ENCODE peak calls at places on chromosomes 13 and 19, in seven cellular contexts. One of them, this sample, is unnamed.

GRCh38 chr19:17775245-17775927 is 19.6 kb upstream of the B3GNT3 start:
- DNase-seq in IMR-90: peak
- DNase-seq in esophagus squamous epithelium: no peak
- DNase-seq in upper lobe of left lung: no peak
- DNase-seq in thyroid gland: no peak
- DNase-seq in right lobe of liver: no peak
- DNase-seq in transverse colon: peak
- DNase-seq in this sample: no peak

GRCh38 chr19:49801966-49802661 is 11.0 kb downstream of the FUZ start:
- DNase-seq in esophagus squamous epithelium: no peak
- DNase-seq in thyroid gland: peak
- DNase-seq in right lobe of liver: peak
- DNase-seq in upper lobe of left lung: peak
- DNase-seq in IMR-90: peak
- DNase-seq in transverse colon: peak
- DNase-seq in this sample: no peak

GRCh38 chr13:108034909-108035308 is 180.4 kb downstream of the LIG4 start:
- DNase-seq in upper lobe of left lung: no peak
- DNase-seq in IMR-90: no peak
- DNase-seq in right lobe of liver: no peak
- DNase-seq in transverse colon: no peak
- DNase-seq in esophagus squamous epithelium: no peak
- DNase-seq in thyroid gland: no peak
- DNase-seq in this sample: no peak

GRCh38 chr13:41700790-41701310 is 243.5 kb downstream of the RGCC start:
- DNase-seq in esophagus squamous epithelium: no peak
- DNase-seq in thyroid gland: peak
- DNase-seq in upper lobe of left lung: no peak
- DNase-seq in IMR-90: peak
- DNase-seq in right lobe of liver: no peak
- DNase-seq in transverse colon: no peak
- DNase-seq in this sample: no peak

GRCh38 chr13:37618554-37618953 is 20.0 kb upstream of the POSTN start:
- DNase-seq in esophagus squamous epithelium: no peak
- DNase-seq in transverse colon: no peak
- DNase-seq in right lobe of liver: no peak
- DNase-seq in thyroid gland: no peak
- DNase-seq in IMR-90: peak
- DNase-seq in upper lobe of left lung: no peak
- DNase-seq in this sample: no peak

GRCh38 chr19:5957132-5957531 is 20.8 kb downstream of the RANBP3 start:
- DNase-seq in transverse colon: no peak
- DNase-seq in right lobe of liver: no peak
- DNase-seq in upper lobe of left lung: no peak
- DNase-seq in esophagus squamous epithelium: no peak
- DNase-seq in thyroid gland: no peak
- DNase-seq in IMR-90: peak
- DNase-seq in this sample: peak

GRCh38 chr19:33515921-33516320 is 5.7 kb downstream of the PEPD start:
- DNase-seq in right lobe of liver: no peak
- DNase-seq in transverse colon: no peak
- DNase-seq in upper lobe of left lung: no peak
- DNase-seq in thyroid gland: no peak
- DNase-seq in esophagus squamous epithelium: no peak
- DNase-seq in IMR-90: no peak
- DNase-seq in this sample: no peak

GRCh38 chr13:50033696-50034095 is 18.5 kb downstream of the KCNRG start:
- DNase-seq in esophagus squamous epithelium: no peak
- DNase-seq in IMR-90: peak
- DNase-seq in transverse colon: no peak
- DNase-seq in thyroid gland: no peak
- DNase-seq in upper lobe of left lung: no peak
- DNase-seq in right lobe of liver: no peak
- DNase-seq in this sample: no peak

GRCh38 chr13:100540621-100541020 is 48.0 kb downstream of the GGACT start:
- DNase-seq in thyroid gland: no peak
- DNase-seq in esophagus squamous epithelium: no peak
- DNase-seq in transverse colon: no peak
- DNase-seq in upper lobe of left lung: no peak
- DNase-seq in IMR-90: peak
- DNase-seq in right lobe of liver: no peak
- DNase-seq in this sample: no peak

GRCh38 chr19:55146648-55147218 is 2.3 kb downstream of the TNNT1 start:
- DNase-seq in thyroid gland: no peak
- DNase-seq in right lobe of liver: no peak
- DNase-seq in transverse colon: no peak
- DNase-seq in esophagus squamous epithelium: no peak
- DNase-seq in upper lobe of left lung: peak
- DNase-seq in IMR-90: no peak
- DNase-seq in this sample: peak

GRCh38 chr19:10069046-10069445 is 17.1 kb upstream of the SHFL start:
- DNase-seq in transverse colon: no peak
- DNase-seq in upper lobe of left lung: no peak
- DNase-seq in esophagus squamous epithelium: no peak
- DNase-seq in IMR-90: peak
- DNase-seq in right lobe of liver: no peak
- DNase-seq in thyroid gland: no peak
- DNase-seq in this sample: no peak

GRCh38 chr13:72290962-72291681 is 424.1 kb upstream of the DACH1 start:
- DNase-seq in thyroid gland: no peak
- DNase-seq in right lobe of liver: no peak
- DNase-seq in upper lobe of left lung: no peak
- DNase-seq in IMR-90: no peak
- DNase-seq in esophagus squamous epithelium: no peak
- DNase-seq in transverse colon: no peak
- DNase-seq in this sample: peak

GRCh38 chr13:107395927-107396757 is 819.2 kb downstream of the LIG4 start:
- DNase-seq in thyroid gland: no peak
- DNase-seq in upper lobe of left lung: no peak
- DNase-seq in esophagus squamous epithelium: no peak
- DNase-seq in transverse colon: no peak
- DNase-seq in IMR-90: no peak
- DNase-seq in right lobe of liver: no peak
- DNase-seq in this sample: no peak

GRCh38 chr19:7947939-7948338 is 4.5 kb upstream of the TIMM44 start:
- DNase-seq in right lobe of liver: no peak
- DNase-seq in thyroid gland: no peak
- DNase-seq in transverse colon: no peak
- DNase-seq in upper lobe of left lung: no peak
- DNase-seq in esophagus squamous epithelium: no peak
- DNase-seq in IMR-90: peak
- DNase-seq in this sample: no peak

GRCh38 chr13:73722120-73722519 is 412.1 kb downstream of the KLF12 start:
- DNase-seq in esophagus squamous epithelium: no peak
- DNase-seq in transverse colon: no peak
- DNase-seq in IMR-90: peak
- DNase-seq in thyroid gland: no peak
- DNase-seq in upper lobe of left lung: no peak
- DNase-seq in right lobe of liver: no peak
- DNase-seq in this sample: peak

DNA sequence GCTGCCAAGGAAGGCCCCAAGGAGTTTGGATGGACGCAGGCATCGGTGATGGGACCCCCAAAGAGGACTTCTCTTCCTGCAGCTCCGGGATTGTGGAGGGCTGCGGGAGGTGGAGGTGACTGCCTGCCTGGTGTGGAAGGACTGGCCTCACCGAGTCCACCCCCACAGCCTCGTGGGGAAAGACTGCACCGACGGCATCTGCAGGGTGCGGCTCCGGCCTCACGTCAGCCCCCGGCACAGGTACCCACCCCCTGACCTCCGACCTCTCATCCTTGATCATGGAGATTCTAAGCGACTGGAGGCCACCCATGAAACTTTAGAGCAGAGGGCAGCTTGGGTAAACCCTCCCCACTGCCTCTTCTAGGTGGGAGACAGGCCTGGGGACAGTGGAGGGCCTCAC is 16.9 kb upstream of the CLASRP start:
- DNase-seq in transverse colon: no peak
- DNase-seq in IMR-90: no peak
- DNase-seq in upper lobe of left lung: peak
- DNase-seq in right lobe of liver: no peak
- DNase-seq in esophagus squamous epithelium: no peak
- DNase-seq in thyroid gland: no peak
- DNase-seq in this sample: no peak
- TF ChIP-seq POLR2A in transverse colon: no peak
- TF ChIP-seq POLR2A in IMR-90: no peak
- TF ChIP-seq POLR2A in upper lobe of left lung: no peak
- TF ChIP-seq POLR2A in right lobe of liver: no peak
- TF ChIP-seq POLR2A in esophagus squamous epithelium: no peak
- TF ChIP-seq POLR2A in thyroid gland: no peak
- TF ChIP-seq POLR2A in this sample: no peak

GRCh38 chr19:13838943-13839192 is 38.1 kb upstream of the NANOS3 start:
- DNase-seq in esophagus squamous epithelium: no peak
- DNase-seq in IMR-90: no peak
- DNase-seq in upper lobe of left lung: peak
- DNase-seq in right lobe of liver: no peak
- DNase-seq in transverse colon: no peak
- DNase-seq in thyroid gland: no peak
- DNase-seq in this sample: no peak
- TF ChIP-seq POLR2A in esophagus squamous epithelium: no peak
- TF ChIP-seq POLR2A in IMR-90: peak
- TF ChIP-seq POLR2A in upper lobe of left lung: no peak
- TF ChIP-seq POLR2A in right lobe of liver: peak
- TF ChIP-seq POLR2A in transverse colon: peak
- TF ChIP-seq POLR2A in thyroid gland: peak
- TF ChIP-seq POLR2A in this sample: peak

GRCh38 chr13:46665630-46666482 is 112.9 kb downstream of the LRCH1 start:
- DNase-seq in upper lobe of left lung: no peak
- DNase-seq in right lobe of liver: no peak
- DNase-seq in IMR-90: no peak
- DNase-seq in esophagus squamous epithelium: no peak
- DNase-seq in thyroid gland: no peak
- DNase-seq in transverse colon: no peak
- DNase-seq in this sample: no peak
- TF ChIP-seq POLR2A in upper lobe of left lung: no peak
- TF ChIP-seq POLR2A in right lobe of liver: no peak
- TF ChIP-seq POLR2A in IMR-90: no peak
- TF ChIP-seq POLR2A in esophagus squamous epithelium: no peak
- TF ChIP-seq POLR2A in thyroid gland: no peak
- TF ChIP-seq POLR2A in transverse colon: no peak
- TF ChIP-seq POLR2A in this sample: no peak

GRCh38 chr13:23060972-23061371 is 119.8 kb upstream of the SGCG start:
- DNase-seq in upper lobe of left lung: no peak
- DNase-seq in esophagus squamous epithelium: no peak
- DNase-seq in thyroid gland: no peak
- DNase-seq in right lobe of liver: no peak
- DNase-seq in transverse colon: no peak
- DNase-seq in IMR-90: no peak
- DNase-seq in this sample: no peak
- TF ChIP-seq POLR2A in upper lobe of left lung: no peak
- TF ChIP-seq POLR2A in esophagus squamous epithelium: no peak
- TF ChIP-seq POLR2A in thyroid gland: no peak
- TF ChIP-seq POLR2A in right lobe of liver: no peak
- TF ChIP-seq POLR2A in transverse colon: no peak
- TF ChIP-seq POLR2A in IMR-90: no peak
- TF ChIP-seq POLR2A in this sample: no peak

DNA sequence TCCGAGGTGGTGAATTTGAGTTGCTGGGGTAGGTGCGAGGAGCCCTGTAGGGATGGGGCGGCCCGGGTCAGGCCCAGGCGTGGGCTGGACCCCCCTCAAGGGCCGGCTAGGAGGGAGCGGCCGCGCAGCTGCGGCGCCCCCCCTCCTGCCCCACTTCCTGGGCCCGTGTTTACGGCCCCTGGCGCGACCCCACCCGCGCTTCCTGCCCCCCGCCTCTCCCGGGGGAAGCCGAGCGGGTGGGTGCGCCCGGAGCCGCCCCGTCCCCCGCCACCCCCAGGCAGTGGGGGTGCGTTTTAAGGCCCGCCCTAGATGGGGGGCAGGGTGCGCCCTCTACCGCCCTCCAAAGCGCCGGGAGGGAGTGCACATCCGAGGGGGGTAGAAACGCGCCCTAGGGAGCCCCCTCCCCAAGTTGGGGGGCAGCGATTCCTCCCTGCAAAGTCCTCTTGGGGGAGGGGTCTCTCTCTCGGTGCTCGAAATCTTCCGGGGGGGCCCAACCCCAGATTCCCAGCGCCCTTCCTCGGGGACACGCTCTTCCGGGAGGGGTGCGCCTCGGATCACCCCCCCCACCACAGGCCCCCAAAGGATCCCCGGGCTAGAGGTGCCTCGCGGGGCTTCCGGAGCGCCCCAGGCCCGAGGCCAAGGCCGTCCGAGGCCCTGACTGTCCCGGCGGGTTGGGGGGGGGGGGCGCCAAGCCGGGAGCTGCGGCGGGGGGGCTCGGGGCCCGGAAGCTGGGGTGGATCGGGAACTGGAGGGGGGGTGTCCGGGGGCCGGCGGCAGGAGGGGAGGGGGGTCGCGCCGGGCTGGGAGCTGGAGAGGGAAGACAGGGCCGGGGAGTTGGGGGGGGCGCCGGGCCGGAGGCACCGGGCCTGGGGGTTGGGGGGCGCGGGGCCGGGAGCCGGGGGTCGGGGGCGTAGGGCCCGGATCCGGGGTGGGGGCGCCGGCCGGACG is 807 bp downstream of the TLE5 start:
- DNase-seq in upper lobe of left lung: peak
- DNase-seq in thyroid gland: peak
- DNase-seq in esophagus squamous epithelium: no peak
- DNase-seq in right lobe of liver: no peak
- DNase-seq in transverse colon: peak
- DNase-seq in IMR-90: peak
- DNase-seq in this sample: no peak
- TF ChIP-seq POLR2A in upper lobe of left lung: peak
- TF ChIP-seq POLR2A in thyroid gland: peak
- TF ChIP-seq POLR2A in esophagus squamous epithelium: no peak
- TF ChIP-seq POLR2A in right lobe of liver: no peak
- TF ChIP-seq POLR2A in transverse colon: peak
- TF ChIP-seq POLR2A in IMR-90: no peak
- TF ChIP-seq POLR2A in this sample: no peak